ENCODE peak calls at places on chromosome 1, in four cellular contexts. One of them, this sample, is unnamed.

GRCh38 chr1:46705408-46705807 is 13.5 kb downstream of the EFCAB14 start:
- DNase-seq in body of pancreas: no peak
- DNase-seq in endothelial cell: no peak
- DNase-seq in suprapubic skin: no peak
- DNase-seq in this sample: no peak

GRCh38 chr1:151143057-151143435 is 3.4 kb downstream of the SEMA6C start:
- DNase-seq in body of pancreas: no peak
- DNase-seq in endothelial cell: no peak
- DNase-seq in suprapubic skin: no peak
- DNase-seq in this sample: no peak

GRCh38 chr1:36913523-36914060 is 120.7 kb downstream of the GRIK3 start:
- DNase-seq in body of pancreas: no peak
- DNase-seq in suprapubic skin: no peak
- DNase-seq in endothelial cell: no peak
- DNase-seq in this sample: no peak

GRCh38 chr1:54606990-54607325 is 16.4 kb downstream of the FAM151A start:
- DNase-seq in suprapubic skin: peak
- DNase-seq in body of pancreas: no peak
- DNase-seq in endothelial cell: no peak
- DNase-seq in this sample: no peak

GRCh38 chr1:151175910-151176309 is at the start of gene TMOD4:
- DNase-seq in body of pancreas: no peak
- DNase-seq in endothelial cell: no peak
- DNase-seq in suprapubic skin: no peak
- DNase-seq in this sample: no peak

GRCh38 chr1:27113861-27114260 is 41.1 kb downstream of the SLC9A1 start:
- DNase-seq in endothelial cell: no peak
- DNase-seq in suprapubic skin: no peak
- DNase-seq in body of pancreas: no peak
- DNase-seq in this sample: no peak

GRCh38 chr1:194647118-194647517 is 1460.7 kb upstream of the B3GALT2 start:
- DNase-seq in suprapubic skin: no peak
- DNase-seq in endothelial cell: no peak
- DNase-seq in body of pancreas: no peak
- DNase-seq in this sample: no peak

GRCh38 chr1:162612606-162613400 is 19.5 kb upstream of the DDR2 start:
- DNase-seq in body of pancreas: peak
- DNase-seq in suprapubic skin: peak
- DNase-seq in endothelial cell: no peak
- DNase-seq in this sample: no peak

GRCh38 chr1:150557065-150557600 is 7.9 kb downstream of the ADAMTSL4 start:
- DNase-seq in body of pancreas: no peak
- DNase-seq in endothelial cell: no peak
- DNase-seq in suprapubic skin: no peak
- DNase-seq in this sample: no peak

GRCh38 chr1:37676281-37677243 is 15.8 kb upstream of the CDCA8 start:
- DNase-seq in endothelial cell: no peak
- DNase-seq in body of pancreas: no peak
- DNase-seq in suprapubic skin: no peak
- DNase-seq in this sample: no peak